ENCODE peak calls at places on chromosomes 2 and 18, in four cellular contexts. One of them, this sample, is unnamed.
A peak's percentile ranks its signal among the peaks of the same experiment; 100 is the strongest.

GRCh38 chr2:240323601-240324291 is 111.7 kb upstream of the GPC1 start:
- DNase-seq in H1: no peak
- DNase-seq in HCT116: no peak
- DNase-seq in K562: no peak
- DNase-seq in this sample: no peak

GRCh38 chr2:201774546-201774945 is 6.2 kb downstream of the ALS2 start:
- DNase-seq in H1: no peak
- DNase-seq in HCT116: no peak
- DNase-seq in K562: no peak
- DNase-seq in this sample: no peak

GRCh38 chr18:44598514-44598913 is 82.2 kb upstream of the SETBP1 start:
- DNase-seq in H1: no peak
- DNase-seq in HCT116: no peak
- DNase-seq in K562: no peak
- DNase-seq in this sample: peak; percentile 1

GRCh38 chr18:23837591-23837990 is 148.3 kb downstream of the LAMA3 start:
- DNase-seq in H1: no peak
- DNase-seq in HCT116: no peak
- DNase-seq in K562: no peak
- DNase-seq in this sample: no peak

GRCh38 chr2:82259551-82259950 is 1955.0 kb upstream of the LRRTM1 start:
- DNase-seq in H1: no peak
- DNase-seq in HCT116: no peak
- DNase-seq in K562: no peak
- DNase-seq in this sample: no peak

GRCh38 chr2:140580799-140581198 is 1550.0 kb downstream of the LRP1B start:
- DNase-seq in H1: no peak
- DNase-seq in HCT116: no peak
- DNase-seq in K562: no peak
- DNase-seq in this sample: no peak

GRCh38 chr2:64837925-64838641 is 151.1 kb upstream of the SLC1A4 start:
- DNase-seq in H1: no peak
- DNase-seq in HCT116: peak; percentile 66
- DNase-seq in K562: no peak
- DNase-seq in this sample: no peak

GRCh38 chr2:12213222-12213621 is 466.8 kb downstream of the LPIN1 start:
- DNase-seq in H1: no peak
- DNase-seq in HCT116: no peak
- DNase-seq in K562: peak; percentile 13
- DNase-seq in this sample: no peak

GRCh38 chr2:8424997-8425900 is 256.6 kb upstream of the ID2 start:
- DNase-seq in H1: no peak
- DNase-seq in HCT116: no peak
- DNase-seq in K562: no peak
- DNase-seq in this sample: no peak

GRCh38 chr18:3966985-3967856 is 487.9 kb downstream of the DLGAP1 start:
- DNase-seq in H1: no peak
- DNase-seq in HCT116: no peak
- DNase-seq in K562: no peak
- DNase-seq in this sample: no peak

GRCh38 chr2:179376881-179377280 is 112.2 kb upstream of the SESTD1 start:
- DNase-seq in H1: no peak
- DNase-seq in HCT116: no peak
- DNase-seq in K562: no peak
- DNase-seq in this sample: no peak

GRCh38 chr2:232058063-232058877 is 96.8 kb downstream of the DIS3L2 start:
- DNase-seq in H1: no peak
- DNase-seq in HCT116: no peak
- DNase-seq in K562: no peak
- DNase-seq in this sample: no peak

GRCh38 chr2:86012017-86012712 is 93.5 kb downstream of the POLR1A start:
- DNase-seq in H1: no peak
- DNase-seq in HCT116: no peak
- DNase-seq in K562: no peak
- DNase-seq in this sample: no peak

GRCh38 chr2:41061371-41061770 is 609.5 kb upstream of the SLC8A1 start:
- DNase-seq in H1: no peak
- DNase-seq in HCT116: no peak
- DNase-seq in K562: no peak
- DNase-seq in this sample: no peak

GRCh38 chr2:137925599-137925998 is 38.7 kb upstream of the HNMT start:
- DNase-seq in H1: no peak
- DNase-seq in HCT116: no peak
- DNase-seq in K562: no peak
- DNase-seq in this sample: no peak

DNA sequence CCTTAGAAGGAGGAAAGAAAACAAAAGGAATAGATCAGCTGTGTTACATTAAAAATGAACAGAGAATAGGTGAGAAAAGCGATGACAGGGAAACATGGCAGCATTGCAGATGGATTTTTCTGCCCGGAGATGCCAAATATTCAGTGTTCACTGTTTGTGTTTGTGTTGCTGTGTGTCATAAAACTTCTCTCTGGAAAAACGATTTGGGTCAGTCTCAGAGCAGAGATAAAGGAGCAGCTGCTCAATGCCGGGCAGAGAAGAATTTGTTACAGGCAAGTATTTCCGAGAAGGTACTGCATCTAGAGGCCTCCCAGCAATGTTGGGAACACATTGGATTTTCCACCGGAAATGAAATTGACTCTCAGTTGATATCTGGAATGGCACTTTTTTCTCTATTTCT is 156.4 kb upstream of the KLHL14 start:
- DNase-seq in H1: no peak
- DNase-seq in HCT116: no peak
- DNase-seq in K562: no peak
- DNase-seq in this sample: no peak
- TF ChIP-seq JUND in H1: no peak
- TF ChIP-seq JUND in HCT116: no peak
- TF ChIP-seq JUND in K562: no peak
- TF ChIP-seq JUND in this sample: no peak

GRCh38 chr2:75241696-75242095 is 42.4 kb upstream of the TACR1 start:
- DNase-seq in H1: no peak
- DNase-seq in HCT116: peak; percentile 4
- DNase-seq in K562: peak; percentile 27
- DNase-seq in this sample: peak; percentile 24
- TF ChIP-seq JUND in H1: no peak
- TF ChIP-seq JUND in HCT116: no peak
- TF ChIP-seq JUND in K562: no peak
- TF ChIP-seq JUND in this sample: no peak

DNA sequence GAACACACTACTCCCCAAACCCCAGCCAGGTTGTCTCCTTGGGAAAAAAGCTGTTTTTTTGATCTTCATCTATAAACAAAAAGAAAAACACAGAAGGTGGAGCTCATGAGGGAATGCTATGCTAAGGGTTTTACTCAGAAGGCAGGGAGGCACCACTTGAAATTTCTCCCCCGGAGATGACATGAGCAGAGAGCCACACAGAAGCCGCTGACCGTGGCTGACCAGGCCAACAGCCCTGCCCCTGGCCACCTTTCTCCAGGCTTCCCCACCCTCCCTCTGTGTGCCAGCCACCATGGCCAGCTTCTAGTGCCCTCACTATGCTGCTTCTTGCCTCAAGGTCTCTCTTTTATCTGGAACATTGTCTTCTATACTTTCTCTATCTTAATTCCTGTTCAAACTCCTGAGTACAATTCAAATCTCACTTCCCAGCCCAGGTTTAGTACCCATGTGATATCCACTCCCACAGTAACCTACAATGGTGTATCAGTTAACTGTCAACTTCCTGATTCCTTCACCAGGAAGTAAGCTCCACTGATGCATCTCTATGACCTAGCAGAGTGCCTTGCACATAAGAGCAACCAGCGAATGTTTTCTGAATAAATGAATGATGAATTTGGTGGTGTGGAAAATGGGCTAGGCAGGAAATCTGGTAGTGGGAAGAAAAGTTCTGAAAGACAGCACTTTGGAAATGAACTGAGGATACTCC is 15.3 kb downstream of the LAPTM4A start:
- DNase-seq in H1: no peak
- DNase-seq in HCT116: no peak
- DNase-seq in K562: no peak
- DNase-seq in this sample: no peak
- TF ChIP-seq JUND in H1: no peak
- TF ChIP-seq JUND in HCT116: no peak
- TF ChIP-seq JUND in K562: no peak
- TF ChIP-seq JUND in this sample: no peak

GRCh38 chr2:80589070-80589469 is 284.5 kb upstream of the LRRTM1 start:
- DNase-seq in H1: no peak
- DNase-seq in HCT116: no peak
- DNase-seq in K562: no peak
- DNase-seq in this sample: no peak
- TF ChIP-seq JUND in H1: no peak
- TF ChIP-seq JUND in HCT116: no peak
- TF ChIP-seq JUND in K562: no peak
- TF ChIP-seq JUND in this sample: no peak

GRCh38 chr2:113132622-113133021 is 5.2 kb downstream of the IL1RN start:
- DNase-seq in H1: no peak
- DNase-seq in HCT116: no peak
- DNase-seq in K562: no peak
- DNase-seq in this sample: no peak
- TF ChIP-seq JUND in H1: no peak
- TF ChIP-seq JUND in HCT116: no peak
- TF ChIP-seq JUND in K562: no peak
- TF ChIP-seq JUND in this sample: no peak

DNA sequence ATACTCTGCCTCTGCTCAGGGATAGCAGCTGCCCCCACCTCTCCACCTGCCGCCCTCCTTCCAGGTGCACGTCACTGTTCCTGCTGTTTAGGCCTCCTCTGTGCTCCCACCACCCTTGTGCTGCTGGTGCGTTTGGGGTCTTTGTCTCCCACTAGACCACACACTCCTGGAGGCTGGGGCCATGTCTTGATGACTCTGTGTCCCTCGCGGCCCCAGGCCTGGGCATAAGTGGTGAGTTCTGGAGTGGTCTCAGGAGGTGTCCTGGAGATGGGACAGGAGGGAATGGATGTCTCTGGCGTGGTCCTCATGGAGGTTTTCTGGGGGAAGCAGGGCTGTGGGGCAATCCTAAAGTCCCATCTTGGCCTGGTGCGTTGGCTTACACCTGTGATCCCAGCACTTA is 132.1 kb downstream of the TFCP2L1 start:
- DNase-seq in H1: no peak
- DNase-seq in HCT116: no peak
- DNase-seq in K562: no peak
- DNase-seq in this sample: no peak
- TF ChIP-seq JUND in H1: no peak
- TF ChIP-seq JUND in HCT116: no peak
- TF ChIP-seq JUND in K562: no peak
- TF ChIP-seq JUND in this sample: no peak

DNA sequence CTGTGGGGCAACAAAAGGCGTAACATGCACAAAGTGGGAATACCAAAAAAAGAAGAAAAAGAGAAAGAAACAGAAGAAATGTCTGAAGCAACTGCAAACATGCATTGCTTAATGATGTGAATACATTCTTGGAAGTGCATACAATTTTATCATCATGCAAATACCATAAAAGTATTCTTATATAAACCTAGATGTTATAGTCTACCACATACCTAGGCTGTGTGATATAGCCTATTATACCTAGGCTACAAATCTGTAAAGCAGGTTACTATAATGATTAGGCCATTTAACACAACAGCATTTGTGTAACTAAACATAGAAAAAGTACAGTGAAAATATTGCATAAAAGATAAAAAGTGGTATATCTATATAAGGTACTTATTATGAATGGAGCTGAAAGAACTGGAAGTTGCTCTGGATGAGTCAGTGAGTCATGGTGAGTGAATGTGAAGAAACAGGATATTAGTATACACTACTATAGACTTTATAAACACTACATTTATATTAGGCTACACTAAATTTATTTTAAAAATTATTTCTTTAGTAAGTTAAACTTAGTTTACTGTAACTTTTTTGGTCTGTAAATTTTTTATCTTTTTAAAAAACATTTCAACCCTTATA is 319.4 kb upstream of the KCNH7 start:
- DNase-seq in H1: no peak
- DNase-seq in HCT116: no peak
- DNase-seq in K562: no peak
- DNase-seq in this sample: no peak
- TF ChIP-seq JUND in H1: no peak
- TF ChIP-seq JUND in HCT116: no peak
- TF ChIP-seq JUND in K562: no peak
- TF ChIP-seq JUND in this sample: no peak

GRCh38 chr2:169469952-169470572 is 9.2 kb upstream of the BBS5 start:
- DNase-seq in H1: no peak
- DNase-seq in HCT116: no peak
- DNase-seq in K562: no peak
- DNase-seq in this sample: no peak

GRCh38 chr2:169472249-169472648 is 7.0 kb upstream of the BBS5 start:
- DNase-seq in H1: no peak
- DNase-seq in HCT116: no peak
- DNase-seq in K562: no peak
- DNase-seq in this sample: no peak

GRCh38 chr2:169462896-169463695 is 16.2 kb upstream of the BBS5 start:
- DNase-seq in H1: no peak
- DNase-seq in HCT116: no peak
- DNase-seq in K562: no peak
- DNase-seq in this sample: no peak

GRCh38 chr2:169464508-169465386 is 14.5 kb upstream of the BBS5 start:
- DNase-seq in H1: no peak
- DNase-seq in HCT116: no peak
- DNase-seq in K562: no peak
- DNase-seq in this sample: no peak

GRCh38 chr2:169468841-169469240 is 10.5 kb upstream of the BBS5 start:
- DNase-seq in H1: no peak
- DNase-seq in HCT116: no peak
- DNase-seq in K562: no peak
- DNase-seq in this sample: no peak
- TF ChIP-seq JUND in H1: no peak
- TF ChIP-seq JUND in HCT116: no peak
- TF ChIP-seq JUND in K562: no peak
- TF ChIP-seq JUND in this sample: no peak

GRCh38 chr18:55587341-55588000 is 521 bp downstream of the TCF4 start:
- DNase-seq in H1: no peak
- DNase-seq in HCT116: no peak
- DNase-seq in K562: peak; percentile 44
- DNase-seq in this sample: no peak
- TF ChIP-seq JUND in H1: no peak
- TF ChIP-seq JUND in HCT116: no peak
- TF ChIP-seq JUND in K562: no peak
- TF ChIP-seq JUND in this sample: no peak

GRCh38 chr18:28115149-28115550 is 61.8 kb downstream of the CDH2 start:
- DNase-seq in H1: no peak
- DNase-seq in HCT116: no peak
- DNase-seq in K562: no peak
- DNase-seq in this sample: no peak
- TF ChIP-seq JUND in H1: peak; percentile 33
- TF ChIP-seq JUND in HCT116: no peak
- TF ChIP-seq JUND in K562: no peak
- TF ChIP-seq JUND in this sample: no peak